ENCODE peak calls at places on chromosomes 3 and 15, in five cellular contexts. One of them, this sample, is unnamed. For H3K9me3 and H3K27me3, the result is how much of the 10 kb centered on the place peaks cover.

GRCh38 chr3:197137741-197138140 is 108.1 kb upstream of the MELTF start:
- DNase-seq in heart right ventricle: peak
- DNase-seq in mesenchymal stem cell: no peak
- DNase-seq in IMR-90: no peak
- DNase-seq in K562: no peak
- DNase-seq in this sample: peak

GRCh38 chr15:29233566-29233965 is 36.1 kb downstream of the NSMCE3 start:
- DNase-seq in IMR-90: peak
- DNase-seq in mesenchymal stem cell: no peak
- DNase-seq in heart right ventricle: no peak
- DNase-seq in K562: no peak
- DNase-seq in this sample: no peak

GRCh38 chr15:56341201-56341600 is 24.0 kb upstream of the TEX9 start:
- DNase-seq in IMR-90: no peak
- DNase-seq in K562: no peak
- DNase-seq in mesenchymal stem cell: no peak
- DNase-seq in heart right ventricle: no peak
- DNase-seq in this sample: no peak

GRCh38 chr15:90232941-90233700 is 620 bp downstream of the CIB1 start:
- DNase-seq in IMR-90: peak
- DNase-seq in K562: peak
- DNase-seq in heart right ventricle: peak
- DNase-seq in mesenchymal stem cell: peak
- DNase-seq in this sample: peak

GRCh38 chr15:41503669-41504010 is 10.0 kb downstream of the ITPKA start:
- DNase-seq in heart right ventricle: no peak
- DNase-seq in IMR-90: no peak
- DNase-seq in K562: no peak
- DNase-seq in mesenchymal stem cell: no peak
- DNase-seq in this sample: no peak

GRCh38 chr3:127211118-127212060 is 18.5 kb downstream of the PRR23E start:
- DNase-seq in K562: no peak
- DNase-seq in heart right ventricle: no peak
- DNase-seq in mesenchymal stem cell: no peak
- DNase-seq in IMR-90: no peak
- DNase-seq in this sample: no peak

GRCh38 chr15:89452330-89452836 is 44.0 kb downstream of the RHCG start:
- DNase-seq in heart right ventricle: no peak
- DNase-seq in mesenchymal stem cell: no peak
- DNase-seq in IMR-90: no peak
- DNase-seq in K562: no peak
- DNase-seq in this sample: no peak

GRCh38 chr3:127056281-127056680 is 73.4 kb downstream of the PLXNA1 start:
- DNase-seq in IMR-90: no peak
- DNase-seq in K562: no peak
- DNase-seq in mesenchymal stem cell: no peak
- DNase-seq in heart right ventricle: no peak
- DNase-seq in this sample: no peak

GRCh38 chr3:116057403-116058006 is 387.8 kb downstream of the LSAMP start:
- DNase-seq in mesenchymal stem cell: no peak
- DNase-seq in K562: no peak
- DNase-seq in IMR-90: no peak
- DNase-seq in heart right ventricle: no peak
- DNase-seq in this sample: no peak

GRCh38 chr3:134029256-134029733 is 430 bp downstream of the SLCO2A1 start:
- DNase-seq in IMR-90: peak
- DNase-seq in mesenchymal stem cell: peak
- DNase-seq in heart right ventricle: peak
- DNase-seq in K562: no peak
- DNase-seq in this sample: no peak

GRCh38 chr3:161371441-161372320 is at the start of gene SPTSSB:
- DNase-seq in heart right ventricle: peak
- DNase-seq in mesenchymal stem cell: peak
- DNase-seq in IMR-90: no peak
- DNase-seq in K562: peak
- DNase-seq in this sample: peak

GRCh38 chr15:100031665-100032357 is 298.6 kb upstream of the LYSMD4 start:
- DNase-seq in mesenchymal stem cell: no peak
- DNase-seq in IMR-90: no peak
- DNase-seq in heart right ventricle: no peak
- DNase-seq in K562: no peak
- DNase-seq in this sample: no peak

GRCh38 chr3:137035631-137036030 is 77.8 kb downstream of the IL20RB start:
- DNase-seq in K562: peak
- DNase-seq in heart right ventricle: no peak
- DNase-seq in mesenchymal stem cell: peak
- DNase-seq in IMR-90: peak
- DNase-seq in this sample: no peak
- H3K9me3 ChIP-seq in K562: under half
- H3K9me3 ChIP-seq in heart right ventricle: under half
- H3K9me3 ChIP-seq in mesenchymal stem cell: under half
- H3K9me3 ChIP-seq in IMR-90: under half
- H3K9me3 ChIP-seq in this sample: under half

DNA sequence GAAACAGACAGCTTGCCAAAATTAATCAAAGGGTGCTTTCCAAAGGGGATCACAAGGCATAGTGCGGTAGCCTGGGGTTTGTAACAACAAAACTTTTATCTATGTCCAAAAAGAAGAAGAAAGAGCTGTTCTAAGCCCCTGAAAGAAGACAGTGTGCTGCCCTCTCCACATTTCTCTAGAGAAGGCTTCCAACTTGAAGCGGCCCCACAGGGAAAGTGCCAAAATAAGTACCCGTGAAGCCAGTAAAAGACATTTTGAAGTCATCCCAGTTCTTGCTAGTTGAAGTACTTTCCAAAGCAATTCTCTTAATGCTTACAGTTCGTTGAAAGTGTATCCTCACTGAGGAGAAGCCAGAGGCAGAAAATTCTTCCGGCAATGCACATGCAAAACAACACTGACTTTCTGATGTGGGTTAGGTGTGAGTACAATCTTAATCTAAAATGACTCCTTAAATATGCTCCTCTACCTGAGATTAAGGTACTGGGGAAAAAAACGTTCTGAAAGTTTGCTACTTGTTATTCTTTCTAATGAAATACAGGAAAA is 21.3 kb downstream of the GPR15 start:
- DNase-seq in heart right ventricle: no peak
- DNase-seq in mesenchymal stem cell: no peak
- DNase-seq in K562: no peak
- DNase-seq in IMR-90: no peak
- DNase-seq in this sample: no peak
- H3K27me3 ChIP-seq in heart right ventricle: under half
- H3K27me3 ChIP-seq in mesenchymal stem cell: under half
- H3K27me3 ChIP-seq in K562: under half
- H3K27me3 ChIP-seq in IMR-90: under half
- H3K27me3 ChIP-seq in this sample: under half

DNA sequence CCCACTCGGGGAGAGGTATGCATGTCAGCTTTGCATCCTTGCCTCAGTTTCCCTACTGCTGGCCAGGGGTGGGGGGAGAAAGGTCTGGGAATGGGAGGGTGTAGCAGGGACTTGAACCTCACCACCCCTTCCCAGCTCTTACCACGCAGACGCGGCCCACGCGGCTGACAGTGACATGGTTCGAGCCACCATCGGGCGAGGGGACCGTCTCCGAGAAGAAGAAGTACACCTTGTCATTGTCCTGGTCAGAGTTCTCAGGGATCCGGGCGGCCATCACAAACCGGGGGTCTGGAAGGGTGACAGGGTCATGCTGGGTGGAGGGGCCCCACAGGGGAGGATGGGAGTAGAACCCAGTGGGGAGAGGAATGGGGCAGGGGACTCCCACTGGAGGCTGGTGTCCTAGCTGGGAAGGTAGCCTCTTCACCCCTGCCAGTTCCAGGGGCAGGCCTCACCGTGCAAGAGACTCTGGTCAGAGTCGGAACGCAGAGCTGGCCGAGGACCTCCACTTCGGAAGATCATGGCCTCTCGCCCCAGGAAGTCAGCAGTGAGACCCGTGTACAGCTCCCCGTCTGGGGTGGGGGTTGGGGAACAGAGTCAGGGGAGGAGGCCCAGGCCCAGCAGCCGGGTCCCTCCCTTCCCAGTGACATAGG is 3.7 kb downstream of the SEMA3G start:
- DNase-seq in mesenchymal stem cell: no peak
- DNase-seq in heart right ventricle: no peak
- DNase-seq in K562: no peak
- DNase-seq in IMR-90: no peak
- DNase-seq in this sample: no peak
- H3K4me3 ChIP-seq in mesenchymal stem cell: no peak
- H3K4me3 ChIP-seq in heart right ventricle: no peak
- H3K4me3 ChIP-seq in K562: no peak
- H3K4me3 ChIP-seq in IMR-90: no peak
- H3K4me3 ChIP-seq in this sample: no peak

GRCh38 chr3:30113906-30114305 is 492.5 kb upstream of the TGFBR2 start:
- DNase-seq in heart right ventricle: no peak
- DNase-seq in K562: no peak
- DNase-seq in IMR-90: no peak
- DNase-seq in mesenchymal stem cell: no peak
- DNase-seq in this sample: no peak

GRCh38 chr3:30114918-30115317 is 491.5 kb upstream of the TGFBR2 start:
- DNase-seq in IMR-90: no peak
- DNase-seq in mesenchymal stem cell: no peak
- DNase-seq in heart right ventricle: no peak
- DNase-seq in K562: no peak
- DNase-seq in this sample: no peak

DNA sequence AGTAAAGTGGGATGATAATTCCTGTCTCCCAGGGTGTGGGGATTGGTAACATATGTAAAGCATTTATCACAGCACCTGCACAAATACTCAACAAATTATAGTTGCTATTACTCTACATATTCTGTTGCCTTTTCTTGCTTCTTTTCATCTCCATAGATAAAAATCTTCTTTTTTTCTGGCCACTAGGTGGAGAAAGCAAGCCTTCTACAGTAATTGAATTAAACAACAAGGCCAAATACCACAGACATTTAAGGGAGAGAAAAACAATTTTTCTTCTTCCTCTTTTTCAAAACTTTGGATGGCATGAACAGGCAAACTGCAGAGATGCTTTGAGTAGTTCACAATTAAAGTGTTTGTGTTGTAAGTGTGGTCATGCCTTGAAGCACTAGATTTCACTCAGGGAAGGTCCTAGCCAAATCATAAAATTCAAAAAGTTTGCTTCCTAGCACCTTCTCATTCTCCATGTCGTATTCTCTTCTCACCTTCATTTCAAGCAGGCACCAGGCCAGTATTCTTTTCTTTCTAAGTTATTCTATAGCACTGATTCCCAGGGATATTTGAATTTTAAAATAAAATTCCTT is 493.4 kb upstream of the TGFBR2 start:
- DNase-seq in IMR-90: peak
- DNase-seq in K562: no peak
- DNase-seq in mesenchymal stem cell: peak
- DNase-seq in heart right ventricle: no peak
- DNase-seq in this sample: no peak
- H3K9me3 ChIP-seq in IMR-90: under half
- H3K9me3 ChIP-seq in K562: under half
- H3K9me3 ChIP-seq in mesenchymal stem cell: under half
- H3K9me3 ChIP-seq in heart right ventricle: under half
- H3K9me3 ChIP-seq in this sample: under half

GRCh38 chr15:74295800-74296199 is 59.7 kb downstream of the CCDC33 start:
- DNase-seq in IMR-90: no peak
- DNase-seq in mesenchymal stem cell: no peak
- DNase-seq in K562: peak
- DNase-seq in heart right ventricle: no peak
- DNase-seq in this sample: no peak
- H3K27me3 ChIP-seq in IMR-90: under half
- H3K27me3 ChIP-seq in mesenchymal stem cell: half or more
- H3K27me3 ChIP-seq in K562: under half
- H3K27me3 ChIP-seq in heart right ventricle: under half
- H3K27me3 ChIP-seq in this sample: under half

GRCh38 chr3:176362191-176362731 is 835.0 kb downstream of the TBL1XR1 start:
- DNase-seq in heart right ventricle: no peak
- DNase-seq in IMR-90: no peak
- DNase-seq in mesenchymal stem cell: no peak
- DNase-seq in K562: peak
- DNase-seq in this sample: no peak
- H3K4me3 ChIP-seq in heart right ventricle: no peak
- H3K4me3 ChIP-seq in IMR-90: no peak
- H3K4me3 ChIP-seq in mesenchymal stem cell: no peak
- H3K4me3 ChIP-seq in K562: peak
- H3K4me3 ChIP-seq in this sample: no peak

GRCh38 chr15:25072857-25073476 is 118.2 kb downstream of the SNRPN start:
- DNase-seq in IMR-90: no peak
- DNase-seq in heart right ventricle: no peak
- DNase-seq in K562: no peak
- DNase-seq in mesenchymal stem cell: no peak
- DNase-seq in this sample: no peak
- H3K9me3 ChIP-seq in IMR-90: half or more
- H3K9me3 ChIP-seq in heart right ventricle: half or more
- H3K9me3 ChIP-seq in K562: under half
- H3K9me3 ChIP-seq in mesenchymal stem cell: half or more
- H3K9me3 ChIP-seq in this sample: under half

DNA sequence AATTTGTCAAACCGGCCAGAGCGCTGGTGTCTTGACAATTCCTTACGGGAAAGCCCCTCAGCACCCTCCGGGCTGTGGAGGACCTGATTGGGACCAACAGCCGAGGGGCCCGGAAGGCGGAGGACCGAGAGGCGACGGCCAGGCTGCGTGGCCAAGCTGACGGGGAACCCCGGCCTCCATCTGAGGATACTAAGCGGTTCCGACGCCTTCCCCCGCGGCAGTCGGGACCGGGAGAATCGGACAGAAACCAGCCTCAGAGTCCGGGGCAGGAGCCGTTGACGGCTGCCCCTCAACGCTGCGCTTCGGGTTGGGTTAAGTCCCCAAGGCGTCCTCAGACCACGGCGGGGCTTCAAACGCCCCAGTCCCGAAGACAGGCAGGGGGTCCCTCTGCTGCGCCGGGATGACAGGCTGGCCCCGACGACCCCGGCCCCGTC is 483 bp downstream of the ALDH1A2 start:
- DNase-seq in IMR-90: no peak
- DNase-seq in mesenchymal stem cell: no peak
- DNase-seq in K562: peak
- DNase-seq in heart right ventricle: peak
- DNase-seq in this sample: no peak
- H3K27me3 ChIP-seq in IMR-90: under half
- H3K27me3 ChIP-seq in mesenchymal stem cell: half or more
- H3K27me3 ChIP-seq in K562: under half
- H3K27me3 ChIP-seq in heart right ventricle: half or more
- H3K27me3 ChIP-seq in this sample: under half

GRCh38 chr15:91279481-91279880 is 179.4 kb downstream of the SV2B start:
- DNase-seq in IMR-90: no peak
- DNase-seq in mesenchymal stem cell: no peak
- DNase-seq in heart right ventricle: no peak
- DNase-seq in K562: no peak
- DNase-seq in this sample: no peak
- H3K4me3 ChIP-seq in IMR-90: no peak
- H3K4me3 ChIP-seq in mesenchymal stem cell: no peak
- H3K4me3 ChIP-seq in heart right ventricle: no peak
- H3K4me3 ChIP-seq in K562: no peak
- H3K4me3 ChIP-seq in this sample: no peak

This sample was measured in MG63.